ENCODE peak calls at places on chromosomes 13 and 19, in four cellular contexts. T is HepG2, H is K562, E is GM12878. R is an unnamed sample.

GRCh38 chr13:28684257-28684656 is 25.3 kb downstream of the POMP start:
- DNase-seq in H (peak; percentile 45), T (peak; percentile 1), E (no peak), R (peak; percentile 68)

GRCh38 chr13:64090311-64090710 is 2674.7 kb upstream of the PCDH20 start:
- DNase-seq in E (no peak), T (no peak), H (no peak), R (no peak)

GRCh38 chr19:41997121-41997850 is 3.3 kb upstream of the ATP1A3 start:
- DNase-seq in H (peak; percentile 60), E (no peak), T (no peak), R (peak; percentile 91)

GRCh38 chr13:112513761-112514160 is 74.2 kb downstream of the TUBGCP3 start:
- DNase-seq in T (no peak), E (no peak), H (no peak), R (no peak)

GRCh38 chr19:46533085-46534081 is 37.7 kb upstream of the PNMA8B start:
- DNase-seq in H (no peak), T (no peak), E (no peak), R (no peak)

GRCh38 chr13:50107205-50107604 is 92.0 kb downstream of the KCNRG start:
- DNase-seq in T (no peak), H (no peak), E (no peak), R (no peak)

GRCh38 chr13:103884139-103884723 is 818.0 kb upstream of the SLC10A2 start:
- DNase-seq in H (no peak), E (no peak), T (peak; percentile 4), R (no peak)

GRCh38 chr19:46975918-46976782 is 43.5 kb upstream of the NPAS1 start:
- DNase-seq in T (peak; percentile 70), E (no peak), H (peak; percentile 34), R (peak; percentile 59)

GRCh38 chr13:50797081-50797480 is 46.4 kb downstream of the DLEU7 start:
- DNase-seq in T (no peak), E (no peak), H (no peak), R (no peak)

DNA sequence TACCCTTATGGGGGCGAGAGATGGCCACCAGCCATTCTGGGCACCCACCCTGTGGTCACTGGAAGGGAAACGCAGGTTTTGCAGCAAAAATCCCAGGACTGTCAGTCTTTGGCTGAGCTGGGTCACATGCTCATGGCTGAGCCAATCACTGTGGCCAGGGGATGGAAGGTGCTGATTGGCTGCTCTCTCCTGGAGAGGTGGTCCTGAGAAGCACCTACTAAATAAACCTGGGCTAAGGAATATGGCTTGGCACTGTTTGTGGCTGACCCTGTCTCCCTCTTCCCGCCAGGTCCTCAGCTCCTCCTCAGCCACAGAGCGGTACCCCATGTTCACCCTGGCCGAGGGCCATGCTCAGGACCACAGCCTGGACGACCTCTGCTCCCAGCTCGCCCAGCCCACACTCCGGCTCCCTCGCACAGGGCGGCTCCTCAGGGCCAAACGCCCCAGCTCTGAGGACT is 8.9 kb downstream of the ATG4D start:
- DNase-seq in H (peak; percentile 60), T (no peak), E (no peak), R (peak; percentile 44)
- TF ChIP-seq ATF3 in H (no peak), T (no peak), E (no peak), R (peak; percentile 48)

GRCh38 chr19:6723108-6723618 is 2.7 kb upstream of the C3 start:
- DNase-seq in H (no peak), E (no peak), T (peak; percentile 93), R (no peak)
- TF ChIP-seq YY1 in H (no peak), E (no peak), T (no peak), R (no peak)

DNA sequence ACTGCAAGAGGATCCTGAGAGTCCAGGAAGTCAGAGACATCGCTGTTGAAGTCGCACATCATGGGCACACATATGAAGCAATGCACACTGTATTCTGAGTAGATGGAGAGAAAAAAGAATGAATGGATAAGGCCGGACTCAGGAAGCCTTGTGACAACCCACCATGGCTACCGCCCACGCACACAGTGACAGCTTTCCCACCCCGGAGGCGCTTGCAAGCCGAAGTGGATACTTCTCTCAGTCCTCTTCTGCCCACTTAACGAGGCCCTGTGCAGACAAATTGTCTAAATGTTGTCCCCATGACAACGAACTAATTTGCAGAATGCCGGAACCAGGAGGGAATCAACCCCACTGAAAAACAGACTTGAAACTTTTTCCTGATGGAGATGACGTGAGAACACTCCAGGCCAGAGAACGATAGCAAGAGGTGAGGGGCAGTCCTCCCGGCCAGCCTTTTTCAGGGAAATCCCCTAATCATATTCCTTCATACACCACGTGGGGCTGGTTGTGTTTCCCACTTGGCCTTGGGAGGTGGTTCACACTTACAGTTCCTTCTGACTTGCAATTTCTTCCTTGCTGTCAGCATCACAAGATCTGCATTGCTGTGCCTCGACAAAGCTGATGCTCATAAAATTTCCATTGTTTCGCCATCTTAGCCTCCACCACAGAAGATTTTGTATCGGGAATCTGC is 109.6 kb upstream of the SERP2 start:
- DNase-seq in H (no peak), E (no peak), T (no peak), R (no peak)
- TF ChIP-seq EP300 in H (no peak), E (no peak), T (no peak), R (no peak)

GRCh38 chr13:111230385-111230930 is 90.0 kb upstream of the TEX29 start:
- DNase-seq in E (no peak), H (no peak), T (no peak), R (no peak)
- TF ChIP-seq ATF3 in E (no peak), H (no peak), T (no peak), R (no peak)